ENCODE peak calls at places on chromosome X, in five cellular contexts. M, G, L, J and R are unnamed samples.

GRCh38 chrX:19593684-19594083 is 78.4 kb upstream of the MAP3K15 start:
- DNase-seq in M (peak; percentile 36), G (no peak), L (peak; percentile 45), J (peak; percentile 48), R (peak; percentile 50)

GRCh38 chrX:42093756-42094155 is 170.4 kb upstream of the CASK start:
- DNase-seq in M (no peak), G (no peak), L (no peak), J (peak; percentile 40), R (no peak)

GRCh38 chrX:45083314-45083713 is 117.4 kb downstream of the DIPK2B start:
- DNase-seq in M (no peak), G (no peak), L (peak; percentile 8), J (no peak), R (no peak)

GRCh38 chrX:115898382-115899001 is 272.1 kb upstream of the AGTR2 start:
- DNase-seq in M (peak; percentile 23), G (peak; percentile 53), L (peak; percentile 63), J (peak; percentile 29), R (no peak)

GRCh38 chrX:44778254-44778653 is 65.6 kb upstream of the DUSP21 start:
- DNase-seq in M (peak; percentile 1), G (no peak), L (no peak), J (no peak), R (peak; percentile 1)

GRCh38 chrX:54534271-54534670 is 4.3 kb downstream of the GNL3L start:
- DNase-seq in M (no peak), G (no peak), L (no peak), J (no peak), R (no peak)

GRCh38 chrX:112784692-112785091 is 55.9 kb downstream of the AMOT start:
- DNase-seq in M (no peak), G (no peak), L (no peak), J (no peak), R (no peak)

GRCh38 chrX:4182010-4182806 is 468.8 kb upstream of the PRKX start:
- DNase-seq in M (no peak), G (no peak), L (no peak), J (no peak), R (no peak)

GRCh38 chrX:5236096-5236495 is 992.6 kb downstream of the NLGN4X start:
- DNase-seq in M (peak; percentile 27), G (no peak), L (peak; percentile 4), J (no peak), R (no peak)

GRCh38 chrX:65811558-65812228 is 144.2 kb downstream of the MSN start:
- DNase-seq in M (no peak), G (no peak), L (peak; percentile 3), J (no peak), R (peak; percentile 13)

GRCh38 chrX:103538728-103539127 is 19.4 kb upstream of the RAB40A start:
- DNase-seq in M (no peak), G (no peak), L (no peak), J (peak; percentile 21), R (no peak)

GRCh38 chrX:132488819-132489255 is at the start of gene MBNL3:
- DNase-seq in M (peak; percentile 20), G (peak; percentile 55), L (peak; percentile 83), J (peak; percentile 5), R (peak; percentile 86)

GRCh38 chrX:49884290-49884862 is 5.1 kb downstream of the USP27X start:
- DNase-seq in M (peak; percentile 56), G (peak; percentile 54), L (peak; percentile 73), J (peak; percentile 35), R (peak; percentile 72)

GRCh38 chrX:1072637-1073377 is 139.6 kb downstream of the CRLF2 start:
- DNase-seq in M (no peak), G (peak; percentile 31), L (peak; percentile 14), J (no peak), R (peak; percentile 34)

GRCh38 chrX:132909643-132910042 is 48.8 kb downstream of the HS6ST2 start:
- DNase-seq in M (no peak), G (no peak), L (peak; percentile 3), J (peak; percentile 5), R (no peak)

GRCh38 chrX:40996886-40997530 is 88.2 kb upstream of the USP9X start:
- DNase-seq in M (peak; percentile 78), G (no peak), L (peak; percentile 93), J (peak; percentile 81), R (peak; percentile 76)

GRCh38 chrX:118355225-118355920 is 9.5 kb downstream of the WDR44 start:
- DNase-seq in M (no peak), G (no peak), L (peak; percentile 16), J (no peak), R (no peak)

GRCh38 chrX:10296581-10296980 is 139.8 kb downstream of the CLCN4 start:
- DNase-seq in M (no peak), G (no peak), L (no peak), J (peak; percentile 82), R (no peak)

GRCh38 chrX:10450959-10451355 is 169.4 kb downstream of the MID1 start:
- DNase-seq in M (no peak), G (no peak), L (no peak), J (no peak), R (no peak)

GRCh38 chrX:150234126-150234525 is 129.0 kb upstream of the MAMLD1 start:
- DNase-seq in M (no peak), G (no peak), L (no peak), J (peak; percentile 23), R (no peak)

GRCh38 chrX:132877954-132878536 is 80.4 kb downstream of the HS6ST2 start:
- DNase-seq in M (no peak), G (no peak), L (no peak), J (no peak), R (peak; percentile 27)

GRCh38 chrX:37846141-37846540 is 1.2 kb downstream of the DYNLT3 start:
- DNase-seq in M (no peak), G (no peak), L (peak; percentile 15), J (peak; percentile 18), R (no peak)

GRCh38 chrX:37846558-37846933 is 825 bp downstream of the DYNLT3 start:
- DNase-seq in M (no peak), G (no peak), L (no peak), J (no peak), R (no peak)

GRCh38 chrX:37844622-37845021 is 2.7 kb downstream of the DYNLT3 start:
- DNase-seq in M (no peak), G (no peak), L (no peak), J (no peak), R (no peak)

GRCh38 chrX:37846934-37847732 is at the start of gene DYNLT3:
- DNase-seq in M (peak; percentile 84), G (peak; percentile 55), L (peak; percentile 84), J (peak; percentile 52), R (peak; percentile 79)

DNA sequence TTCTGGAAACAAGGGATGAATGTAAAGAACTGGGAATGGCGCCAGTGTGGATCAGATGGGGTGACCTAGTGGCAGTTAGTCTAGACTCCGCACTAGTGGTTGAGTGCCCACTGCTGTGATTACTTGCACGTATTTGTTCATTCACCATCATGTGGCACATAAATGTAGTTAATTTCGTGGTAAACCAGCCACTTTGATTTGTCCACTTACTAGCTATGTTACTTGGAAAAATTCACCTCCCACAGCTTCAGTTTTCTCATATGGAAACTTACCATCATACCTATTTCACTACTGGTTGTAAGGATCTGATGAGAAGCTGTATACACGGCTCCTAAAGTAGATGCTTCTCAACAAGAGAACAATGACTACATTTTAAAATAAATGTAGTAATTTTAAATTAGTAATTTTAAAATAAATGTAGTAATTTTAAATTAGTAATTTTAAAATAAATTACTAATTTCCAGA is 394 bp upstream of the DYNLT3 start:
- DNase-seq in M (no peak), G (no peak), L (no peak), J (no peak), R (no peak)
- TF ChIP-seq POLR2A in M (no peak), G (no peak), L (no peak), J (peak; percentile 4), R (peak; percentile 1)

GRCh38 chrX:101091817-101092216 is 6.2 kb upstream of the CENPI start:
- DNase-seq in M (no peak), G (no peak), L (no peak), J (no peak), R (no peak)

DNA sequence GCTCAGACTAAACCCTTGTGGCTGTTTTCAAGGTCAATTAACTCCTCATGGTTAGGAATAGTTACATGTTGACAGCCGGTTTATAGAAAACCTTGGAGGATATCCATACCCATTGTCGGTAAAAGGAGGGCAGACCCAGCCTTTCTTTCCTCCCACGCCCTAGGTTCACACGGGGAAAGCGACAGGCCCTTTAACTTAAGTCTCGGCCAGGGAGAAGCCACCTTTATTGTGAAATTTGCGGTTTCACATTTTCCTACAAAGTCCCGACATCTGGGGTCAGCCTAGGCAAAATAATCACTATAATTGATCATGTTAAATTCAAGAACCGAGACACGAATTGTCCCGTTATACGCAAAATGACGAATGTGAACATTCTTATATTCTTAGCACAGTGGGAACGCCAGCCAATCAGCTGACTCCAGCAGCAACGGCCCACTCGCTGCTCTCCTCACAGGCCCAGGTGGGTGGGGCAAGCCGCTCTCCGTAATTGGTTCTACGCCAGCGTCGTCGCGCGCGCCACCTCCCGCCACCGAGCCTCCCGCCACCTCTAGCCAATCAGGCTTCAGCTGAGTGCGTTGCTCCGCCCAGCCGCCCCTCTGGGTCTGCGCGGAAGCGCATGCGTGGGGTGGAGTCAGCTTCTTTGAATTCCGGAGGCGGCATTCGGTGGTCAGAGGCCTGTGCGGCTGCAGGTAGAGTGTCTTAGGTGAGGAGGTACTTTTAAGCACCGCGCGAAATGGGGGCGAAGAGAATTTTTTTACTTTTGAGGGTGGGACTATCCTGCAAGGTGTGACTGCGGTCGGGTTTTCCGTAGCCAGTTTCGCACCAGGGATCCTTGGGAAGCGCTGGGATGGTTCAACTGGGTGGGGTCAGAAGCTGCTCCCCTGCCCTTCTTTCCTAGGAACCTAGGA is at the start of gene CENPI:
- DNase-seq in M (peak; percentile 97), G (peak; percentile 89), L (peak; percentile 95), J (peak; percentile 89), R (peak; percentile 97)
- TF ChIP-seq POLR2A in M (peak; percentile 7), G (no peak), L (peak; percentile 54), J (peak; percentile 66), R (peak; percentile 84)

DNA sequence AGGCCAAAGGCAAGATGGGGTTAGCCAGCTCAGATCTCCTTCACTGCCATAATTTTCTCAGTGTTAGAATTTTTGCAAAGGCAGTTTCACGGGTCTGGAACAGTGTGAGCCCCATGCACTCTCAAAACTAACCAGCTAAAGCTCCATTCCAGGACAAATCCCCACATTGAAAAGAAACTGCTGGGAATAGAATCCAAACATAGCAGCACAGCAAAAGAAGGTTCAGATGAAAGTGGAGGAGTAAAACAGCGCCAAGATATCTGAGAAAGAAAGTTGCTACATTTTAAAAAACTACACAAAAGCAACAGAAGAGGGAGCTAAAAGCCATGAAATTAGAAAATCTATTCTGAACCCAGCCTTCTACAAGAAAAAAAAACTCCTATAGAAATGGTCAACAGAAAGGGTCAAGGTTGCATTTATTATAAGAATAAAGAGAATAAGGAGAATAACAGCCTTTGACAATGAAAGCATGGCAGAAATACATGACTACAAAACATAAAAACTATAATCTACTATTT is 39.6 kb upstream of the SLC7A3 start:
- DNase-seq in M (peak; percentile 6), G (no peak), L (peak; percentile 36), J (peak; percentile 16), R (peak; percentile 50)
- TF ChIP-seq POLR2A in M (no peak), G (no peak), L (no peak), J (no peak), R (no peak)

DNA sequence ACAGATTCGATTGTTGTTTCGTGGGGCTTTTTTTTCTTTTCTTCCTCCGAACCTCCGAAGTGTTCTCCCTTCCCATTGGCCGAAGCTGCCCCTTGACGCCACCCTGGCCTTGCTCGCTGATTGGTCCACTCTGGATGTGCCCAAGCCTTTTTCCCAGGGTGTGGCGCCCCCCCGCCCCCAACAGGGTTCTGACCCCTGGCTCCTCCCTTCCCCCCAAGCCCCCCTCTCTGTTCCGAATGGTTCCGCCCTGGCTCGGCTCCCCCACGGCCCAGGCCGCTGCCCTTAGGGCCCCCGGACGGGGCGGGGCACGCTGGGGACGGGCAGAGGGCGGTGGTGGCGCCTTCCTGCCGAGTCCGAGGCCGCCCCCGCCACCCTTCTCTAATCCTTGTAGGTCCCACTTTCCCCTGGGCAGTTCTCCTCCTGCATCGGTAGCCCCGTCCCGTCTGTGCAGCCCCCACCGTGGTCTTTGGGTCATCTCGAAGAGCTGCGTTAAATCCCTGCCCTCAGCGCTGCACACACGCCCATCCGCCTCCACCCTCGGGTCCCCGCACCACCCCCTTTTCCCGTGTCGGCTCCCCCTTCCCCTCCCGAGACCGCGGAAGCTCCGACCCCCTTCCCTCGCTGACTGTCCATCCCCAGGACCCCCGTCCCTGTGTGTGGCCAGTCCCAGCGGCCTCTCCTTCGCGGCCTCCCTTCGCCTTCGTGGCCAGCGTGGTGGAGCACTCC is 25.6 kb downstream of the UTP14A start:
- DNase-seq in M (peak; percentile 97), G (peak; percentile 88), L (peak; percentile 74), J (peak; percentile 84), R (peak; percentile 74)
- TF ChIP-seq POLR2A in M (peak; percentile 58), G (no peak), L (no peak), J (peak; percentile 47), R (no peak)